ENCODE peak calls at places on chromosomes 6 and 20, in five cellular contexts. O is right atrium auricular region; T is CD8-positive, alpha-beta T cell; L is neural progenitor cell; D is astrocyte of the spinal cord. A is an unnamed sample.
A peak's percentile ranks its signal among the peaks of the same experiment; 100 is the strongest.

GRCh38 chr6:55450007-55450406 is 122.7 kb downstream of the GFRAL start:
- DNase-seq in O (no peak), T (no peak), L (no peak), D (no peak), A (peak; percentile 3)

GRCh38 chr6:9272671-9273070 is 837.3 kb upstream of the SLC35B3 start:
- DNase-seq in O (no peak), T (no peak), L (no peak), D (no peak), A (no peak)

GRCh38 chr6:143965503-143966171 is 42.4 kb downstream of the PLAGL1 start:
- DNase-seq in O (no peak), T (no peak), L (no peak), D (peak; percentile 81), A (peak; percentile 42)

GRCh38 chr6:122977180-122977579 is 18.9 kb upstream of the CLVS2 start:
- DNase-seq in O (no peak), T (no peak), L (no peak), D (no peak), A (no peak)

GRCh38 chr20:53395188-53395923 is 198.3 kb downstream of the ZNF217 start:
- DNase-seq in O (no peak), T (no peak), L (no peak), D (no peak), A (no peak)

GRCh38 chr6:35719830-35720733 is 16.8 kb upstream of the ARMC12 start:
- DNase-seq in O (no peak), T (no peak), L (peak; percentile 45), D (peak; percentile 68), A (peak; percentile 42)

GRCh38 chr6:156889469-156889868 is 112.3 kb downstream of the ARID1B start:
- DNase-seq in O (no peak), T (no peak), L (no peak), D (no peak), A (no peak)

GRCh38 chr20:25547063-25547462 is 38.3 kb downstream of the NINL start:
- DNase-seq in O (no peak), T (no peak), L (no peak), D (no peak), A (no peak)

GRCh38 chr6:82959385-82959941 is 106.2 kb downstream of the UBE3D start:
- DNase-seq in O (no peak), T (no peak), L (peak; percentile 77), D (peak; percentile 78), A (peak; percentile 34)

GRCh38 chr20:23032679-23033078 is 2.4 kb upstream of the SSTR4 start:
- DNase-seq in O (no peak), T (no peak), L (no peak), D (no peak), A (no peak)

GRCh38 chr6:15017251-15017650 is 228.6 kb upstream of the JARID2 start:
- DNase-seq in O (no peak), T (no peak), L (peak; percentile 89), D (peak; percentile 11), A (peak; percentile 3)

GRCh38 chr6:3244003-3244831 is 14.5 kb upstream of the PSMG4 start:
- DNase-seq in O (no peak), T (no peak), L (no peak), D (no peak), A (no peak)

DNA sequence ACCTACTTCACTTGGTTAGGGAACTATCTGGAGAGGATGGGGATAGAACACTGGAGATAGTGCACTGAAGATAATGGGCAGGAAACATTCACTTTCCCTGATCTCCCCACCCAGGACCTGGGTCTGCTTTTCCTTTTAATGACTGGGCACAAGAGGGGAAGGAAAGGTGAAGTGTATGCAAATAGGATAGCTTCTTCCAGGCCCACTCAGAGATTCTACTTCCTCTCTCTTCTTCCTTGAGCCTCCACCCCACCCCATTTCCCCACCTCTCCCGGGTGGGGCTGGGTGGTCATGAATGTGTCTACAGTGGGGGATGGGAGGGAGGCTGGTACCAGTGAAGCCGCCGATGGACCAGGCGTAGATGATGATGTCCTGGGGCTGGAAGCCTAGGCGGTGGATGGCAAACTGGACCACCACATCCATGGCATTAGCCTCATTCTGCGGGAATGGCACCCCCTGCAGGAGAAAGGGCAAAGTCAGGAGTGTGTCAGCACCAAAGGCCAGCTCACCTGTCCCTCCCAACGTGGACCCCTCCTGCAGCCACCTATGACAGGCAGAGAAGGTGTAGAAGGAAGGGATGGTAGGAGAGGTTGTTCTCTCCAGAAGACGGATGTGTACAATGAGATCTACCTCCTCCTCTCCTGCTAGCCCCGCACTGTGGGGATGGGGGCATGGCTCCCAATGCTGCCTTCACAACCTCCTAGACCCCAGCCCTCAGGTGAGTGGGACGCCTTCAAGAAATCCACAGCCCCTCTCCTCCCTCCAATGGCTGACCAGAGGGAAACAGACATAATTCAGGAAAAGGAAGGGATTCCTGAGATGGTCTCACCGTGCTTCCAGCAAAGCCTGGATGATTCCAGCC is 8.6 kb upstream of the LY6G5C start:
- DNase-seq in O (no peak), T (no peak), L (no peak), D (no peak), A (no peak)
- TF ChIP-seq CTCF in O (peak; percentile 24), T (peak; percentile 33), L (peak; percentile 50), D (peak; percentile 57), A (peak; percentile 37)

GRCh38 chr6:20197251-20197650 is 15.0 kb downstream of the MBOAT1 start:
- DNase-seq in O (no peak), T (no peak), L (peak; percentile 21), D (no peak), A (no peak)

GRCh38 chr6:20198764-20199174 is 13.5 kb downstream of the MBOAT1 start:
- DNase-seq in O (no peak), T (no peak), L (no peak), D (no peak), A (peak; percentile 58)

GRCh38 chr6:20202070-20202658 is 10.1 kb downstream of the MBOAT1 start:
- DNase-seq in O (no peak), T (no peak), L (no peak), D (peak; percentile 38), A (peak; percentile 61)

GRCh38 chr6:20200761-20201160 is 11.5 kb downstream of the MBOAT1 start:
- DNase-seq in O (no peak), T (no peak), L (no peak), D (no peak), A (peak; percentile 48)

GRCh38 chr6:20198156-20198555 is 14.1 kb downstream of the MBOAT1 start:
- DNase-seq in O (no peak), T (no peak), L (no peak), D (no peak), A (no peak)
- H3K4me3 ChIP-seq in O (no peak overlapping the region), T (no peak overlapping the region), L (no peak overlapping the region), D (no peak overlapping the region), A (no peak overlapping the region)

GRCh38 chr6:100176321-100176950 is 182.4 kb upstream of the MCHR2 start:
- DNase-seq in O (no peak), T (no peak), L (peak; percentile 54), D (peak; percentile 73), A (peak; percentile 62)
- TF ChIP-seq CTCF in O (peak; percentile 42), T (no peak), L (peak; percentile 52), D (peak; percentile 59), A (peak; percentile 50)

GRCh38 chr6:66278115-66278514 is 571.1 kb upstream of the EYS start:
- DNase-seq in O (no peak), T (no peak), L (no peak), D (no peak), A (no peak)
- H3K4me3 ChIP-seq in O (no peak overlapping the region), T (no peak overlapping the region), L (no peak overlapping the region), D (no peak overlapping the region), A (no peak overlapping the region)

GRCh38 chr6:27651371-27651732 is 178.4 kb upstream of the ZNF184 start:
- DNase-seq in O (no peak), T (no peak), L (peak; percentile 66), D (no peak), A (no peak)

GRCh38 chr6:27650620-27651370 is 177.9 kb upstream of the ZNF184 start:
- DNase-seq in O (no peak), T (no peak), L (peak; percentile 80), D (peak; percentile 4), A (peak; percentile 56)
- TF ChIP-seq CTCF in O (no peak), T (no peak), L (peak; percentile 61), D (peak; percentile 30), A (peak; percentile 43)

DNA sequence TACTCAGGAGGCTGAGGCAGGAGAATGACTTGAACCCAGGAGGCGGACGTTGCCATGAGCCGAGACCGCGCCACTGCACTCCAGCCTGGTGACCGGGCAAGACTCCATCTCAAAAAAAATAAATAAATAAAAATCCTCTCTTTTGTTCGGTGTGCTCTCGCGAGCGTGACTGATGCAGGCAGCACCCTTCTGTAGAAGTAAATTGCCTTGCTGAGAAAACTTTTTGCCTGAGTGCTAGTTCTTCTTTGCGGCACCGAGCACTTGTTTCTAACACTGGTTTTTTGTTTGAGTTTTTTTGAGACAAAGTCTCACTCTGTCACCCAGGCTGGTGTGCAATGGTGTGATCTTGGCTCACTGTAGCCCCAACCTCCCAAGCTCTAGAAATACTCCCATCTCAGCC is 30.5 kb downstream of the PLN start:
- DNase-seq in O (no peak), T (no peak), L (no peak), D (no peak), A (no peak)
- H3K4me3 ChIP-seq in O (no peak overlapping the region), T (no peak overlapping the region), L (no peak overlapping the region), D (no peak overlapping the region), A (no peak overlapping the region)

DNA sequence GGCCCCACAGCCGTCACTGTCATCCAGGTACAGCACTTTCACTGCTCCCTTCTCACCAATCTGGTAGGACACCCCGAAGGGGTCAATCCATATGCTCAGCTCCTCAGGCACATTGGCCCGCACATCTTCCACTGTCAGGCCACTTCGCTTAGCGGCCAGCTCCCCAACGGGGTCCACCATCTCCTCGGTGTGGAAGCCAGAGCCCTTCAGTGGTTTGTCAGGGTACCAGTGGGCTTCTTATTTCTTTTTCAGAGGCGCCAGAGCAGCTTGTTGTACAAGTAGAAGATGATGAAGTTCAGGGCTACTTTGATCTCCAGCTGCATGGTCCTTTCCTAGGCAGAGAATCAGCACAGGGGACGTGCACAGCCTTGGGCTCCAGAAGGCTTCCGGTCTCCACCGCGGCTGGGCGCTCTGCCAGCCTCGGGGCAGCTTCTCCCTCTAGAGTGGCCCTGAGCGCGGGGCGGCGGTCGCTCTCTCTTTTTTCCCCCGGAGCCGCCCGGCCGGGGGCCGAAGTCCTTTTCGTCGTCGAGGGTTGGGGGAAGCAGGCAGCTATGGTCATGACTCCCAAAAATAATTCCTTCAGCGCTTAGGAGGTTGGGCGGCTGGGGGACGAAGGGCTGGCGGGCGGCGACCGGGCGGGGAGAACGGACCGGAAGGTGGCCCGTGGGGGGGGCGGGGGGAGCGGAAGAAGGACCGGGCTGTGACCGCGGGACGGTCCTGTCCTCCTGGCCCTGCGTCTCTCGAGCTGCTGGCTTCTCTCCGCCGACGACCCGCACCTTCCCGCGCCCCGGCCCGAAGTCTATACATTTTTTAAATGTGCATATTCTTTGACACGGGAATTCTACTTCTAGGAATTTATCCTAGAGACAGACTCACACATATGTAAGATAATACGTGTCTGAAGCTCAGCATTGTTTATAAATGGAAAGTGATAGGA is 6.5 kb upstream of the ZSCAN9 start:
- DNase-seq in O (peak; percentile 67), T (no peak), L (peak; percentile 69), D (peak; percentile 58), A (peak; percentile 62)
- TF ChIP-seq CTCF in O (no peak), T (no peak), L (no peak), D (no peak), A (no peak)

DNA sequence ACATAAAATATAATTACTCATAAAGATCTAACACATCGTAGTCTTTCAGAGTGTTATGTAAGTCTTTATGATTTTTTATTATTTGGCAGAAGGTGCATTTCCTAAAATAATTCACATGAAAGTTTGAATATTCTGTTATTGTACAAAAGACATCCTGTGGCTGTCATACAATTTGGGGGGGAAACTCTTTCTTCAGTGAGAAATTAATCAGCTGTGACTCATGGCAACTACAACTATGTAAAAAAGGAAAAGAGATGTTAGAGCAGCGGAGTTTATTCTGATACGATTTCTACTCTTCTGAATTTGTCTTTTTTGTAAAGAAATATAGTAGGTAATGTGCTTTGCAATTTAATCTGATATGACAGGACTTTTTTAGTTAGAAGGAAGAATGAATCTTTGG is 14.2 kb downstream of the COL19A1 start:
- DNase-seq in O (no peak), T (no peak), L (no peak), D (no peak), A (no peak)
- H3K4me3 ChIP-seq in O (no peak overlapping the region), T (no peak overlapping the region), L (no peak overlapping the region), D (no peak overlapping the region), A (no peak overlapping the region)

GRCh38 chr6:125753218-125753936 is 3.9 kb downstream of the HEY2 start:
- DNase-seq in O (no peak), T (no peak), L (peak; percentile 8), D (peak; percentile 56), A (peak; percentile 44)
- TF ChIP-seq CTCF in O (peak; percentile 66), T (peak; percentile 54), L (peak; percentile 62), D (peak; percentile 20), A (peak; percentile 44)